ENCODE peak calls at places on chromosomes 11 and 22, in ten cellular contexts. X is heart left ventricle, R is cardiac muscle cell, D is fibroblast of pulmonary artery, T is stomach, H is MM.1S, O is HFF-Myc, M is AG10803, L is colonic mucosa, C is bronchial epithelial cell. Z is an unnamed sample.

GRCh38 chr11:104165014-104165413 is 1.1 kb upstream of the PDGFD start:
- DNase-seq in M (no peak), C (no peak), T (no peak), H (no peak), L (no peak), X (no peak), D (no peak), R (no peak), O (no peak), Z (no peak)

GRCh38 chr11:125376117-125376516 is 119.9 kb downstream of the FEZ1 start:
- DNase-seq in H (peak), R (peak), T (peak), L (no peak), O (no peak), D (peak), C (peak), M (no peak), X (peak), Z (peak)

GRCh38 chr11:68506908-68507307 is 46.4 kb downstream of the PPP6R3 start:
- DNase-seq in M (no peak), X (no peak), D (no peak), R (no peak), T (no peak), O (no peak), H (no peak), C (no peak), L (no peak), Z (no peak)

GRCh38 chr11:45435706-45436105 is 149.6 kb upstream of the SYT13 start:
- DNase-seq in H (no peak), T (no peak), D (no peak), M (no peak), X (no peak), C (no peak), L (no peak), R (no peak), O (no peak), Z (no peak)

GRCh38 chr22:50567721-50568252 is 5.1 kb upstream of the SYCE3 start:
- DNase-seq in X (no peak), D (no peak), O (no peak), T (no peak), C (no peak), H (no peak), L (no peak), M (no peak), R (no peak), Z (no peak)

GRCh38 chr11:6505577-6506240 is 8.6 kb downstream of the DNHD1 start:
- DNase-seq in X (no peak), O (peak), R (peak), M (peak), L (no peak), T (no peak), H (peak), C (peak), D (peak), Z (peak)

GRCh38 chr11:34274712-34275398 is 83.0 kb downstream of the ABTB2 start:
- DNase-seq in M (peak), R (no peak), O (peak), X (peak), D (peak), T (peak), C (peak), L (peak), H (no peak), Z (no peak)

GRCh38 chr22:31618057-31618456 is 44.0 kb downstream of the PISD start:
- DNase-seq in X (no peak), D (no peak), M (no peak), L (peak), R (no peak), T (no peak), C (no peak), O (no peak), H (no peak), Z (no peak)

GRCh38 chr22:16955081-16955480 is 52.9 kb downstream of the GAB4 start:
- DNase-seq in T (no peak), X (no peak), O (no peak), H (no peak), D (no peak), L (no peak), M (no peak), C (no peak), R (no peak), Z (no peak)

GRCh38 chr11:113773092-113773415 is 438 bp downstream of the ZW10 start:
- DNase-seq in H (no peak), O (no peak), R (peak), D (peak), X (no peak), M (peak), T (peak), C (peak), L (peak), Z (no peak)

GRCh38 chr11:60852639-60853468 is 2.9 kb downstream of the PTGDR2 start:
- DNase-seq in R (no peak), O (no peak), D (no peak), H (no peak), M (no peak), L (no peak), X (no peak), C (peak), T (no peak), Z (no peak)

GRCh38 chr11:6735306-6735705 is 36.5 kb downstream of the OR2AG2 start:
- DNase-seq in D (no peak), X (no peak), L (no peak), C (peak), H (no peak), R (no peak), M (no peak), O (peak), T (no peak), Z (no peak)

GRCh38 chr11:27882066-27882697 is 181.9 kb upstream of the BDNF start:
- DNase-seq in O (no peak), C (no peak), T (no peak), H (no peak), D (no peak), R (no peak), X (no peak), M (peak), L (no peak), Z (peak)

GRCh38 chr11:75721852-75722668 is 4.4 kb downstream of the MOGAT2 start:
- DNase-seq in R (no peak), X (no peak), L (peak), C (no peak), H (no peak), D (no peak), T (no peak), M (no peak), O (no peak), Z (no peak)

GRCh38 chr22:18091478-18091877 is 13.7 kb downstream of the PEX26 start:
- DNase-seq in L (no peak), X (no peak), H (peak), C (no peak), O (no peak), R (no peak), T (no peak), D (no peak), M (no peak), Z (peak)
- H3K4me3 ChIP-seq in L (peak), X (peak), H (peak), C (no peak), O (no peak), R (no peak), T (peak), D (peak), M (peak), Z (peak)

GRCh38 chr11:119726150-119726553 is 2.8 kb downstream of the NECTIN1 start:
- DNase-seq in D (no peak), C (no peak), H (no peak), X (no peak), R (no peak), T (no peak), O (no peak), L (no peak), M (no peak), Z (no peak)

GRCh38 chr11:119728651-119729580 is at the start of gene NECTIN1:
- DNase-seq in T (peak), M (peak), O (peak), L (peak), X (peak), H (peak), C (peak), D (peak), R (peak), Z (peak)

GRCh38 chr11:119728226-119728626 is 774 bp downstream of the NECTIN1 start:
- DNase-seq in C (no peak), H (peak), D (peak), L (peak), M (no peak), T (no peak), R (peak), O (no peak), X (no peak), Z (no peak)

GRCh38 chr11:119726585-119727522 is 2.1 kb downstream of the NECTIN1 start:
- DNase-seq in C (no peak), O (no peak), T (no peak), D (no peak), R (no peak), H (no peak), M (no peak), X (no peak), L (no peak), Z (no peak)

GRCh38 chr11:119727523-119728081 is 1.4 kb downstream of the NECTIN1 start:
- DNase-seq in D (no peak), T (peak), L (peak), H (peak), C (no peak), X (peak), O (no peak), R (peak), M (no peak), Z (peak)
- TF ChIP-seq CTCF in D (no peak), T (no peak), L (no peak), H (peak), C (peak), X (peak), O (peak), R (peak), M (no peak), Z (peak)

DNA sequence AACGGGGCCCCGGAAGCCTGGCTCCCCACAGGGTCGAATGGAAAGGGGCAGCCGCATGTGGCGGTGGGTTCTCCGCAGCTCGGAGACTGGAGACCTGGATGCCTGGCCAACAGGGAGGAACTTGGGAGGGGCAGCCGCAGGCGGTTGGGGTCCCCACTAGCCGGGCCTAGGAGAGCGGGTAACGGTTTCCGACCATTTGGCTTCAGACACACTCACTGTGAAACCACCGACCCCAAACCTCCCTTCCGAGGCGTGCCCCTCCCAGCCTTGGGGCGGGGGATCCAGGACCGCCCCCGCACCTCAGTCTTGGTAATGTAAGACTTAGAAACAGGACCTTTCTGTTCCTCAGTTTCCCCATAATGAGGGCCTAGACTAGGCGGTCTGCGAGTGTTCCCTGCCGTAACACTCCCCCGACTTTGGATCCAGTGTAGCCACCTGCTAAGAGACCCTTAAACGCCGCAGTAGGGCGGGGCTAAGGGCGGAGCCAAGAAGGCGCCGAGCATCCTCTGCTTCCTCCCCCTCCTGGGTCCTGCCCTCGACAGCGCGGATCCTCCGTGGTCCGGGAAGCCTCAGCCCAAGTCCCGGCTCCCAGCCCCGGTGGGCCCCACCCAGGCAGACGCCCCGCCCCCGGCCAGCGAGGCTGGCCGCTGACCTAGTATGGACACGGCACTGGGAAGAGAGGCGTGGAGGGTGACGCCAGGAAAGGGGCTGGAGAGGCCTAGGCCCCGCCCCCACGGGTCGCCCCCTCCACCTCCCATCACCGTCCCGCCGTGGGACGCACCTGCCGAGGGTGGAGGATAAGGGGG is 1.8 kb upstream of the RASGRP2 start:
- DNase-seq in D (peak), O (no peak), L (peak), R (peak), X (peak), C (no peak), T (peak), M (peak), H (no peak), Z (peak)
- H3K4me3 ChIP-seq in D (peak), O (peak), L (peak), R (peak), X (peak), C (no peak), T (peak), M (peak), H (peak), Z (peak)

DNA sequence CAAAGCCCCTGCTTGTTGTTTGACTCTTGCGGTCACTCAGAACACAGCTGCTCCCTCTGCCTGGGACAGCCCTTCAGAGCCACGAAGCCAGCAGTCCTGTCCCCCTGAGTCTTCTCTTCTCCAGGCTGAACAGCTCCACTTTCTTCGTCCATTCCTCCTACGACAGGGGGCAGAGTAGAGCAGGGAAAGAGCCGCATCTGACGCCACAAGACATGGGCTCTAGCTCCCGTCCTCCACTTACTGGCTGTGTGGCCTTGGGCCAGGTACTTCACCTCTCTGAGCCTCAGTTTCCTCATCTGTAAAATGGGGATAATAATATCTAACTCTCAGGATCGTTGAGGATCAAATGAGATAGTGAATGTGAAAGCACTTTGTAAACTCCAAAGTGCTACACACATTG is 29.9 kb downstream of the CHRDL2 start:
- DNase-seq in H (peak), O (no peak), M (no peak), T (no peak), L (no peak), D (no peak), C (no peak), R (no peak), X (no peak), Z (peak)
- TF ChIP-seq CTCF in H (peak), O (peak), M (peak), T (no peak), L (no peak), D (peak), C (peak), R (peak), X (no peak), Z (peak)

DNA sequence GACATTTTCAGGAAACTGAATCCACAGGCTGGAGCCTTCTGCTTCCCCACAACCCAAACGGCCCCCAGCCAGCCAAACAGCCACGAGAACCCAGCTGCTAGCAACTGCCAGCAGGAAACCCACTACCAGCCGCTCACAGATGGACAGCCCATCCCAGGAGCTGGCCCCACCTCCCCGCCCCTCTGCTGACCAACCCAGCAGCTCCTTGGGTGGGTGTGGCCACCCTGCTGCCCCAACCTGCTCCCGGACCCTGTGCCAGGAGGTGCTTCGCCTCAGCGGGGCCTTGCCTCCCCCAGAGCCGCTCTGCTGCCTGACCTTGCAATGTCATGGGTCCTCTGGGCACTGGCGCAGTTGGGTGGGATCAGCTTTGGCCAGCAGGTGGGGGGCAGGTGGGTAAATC is 8.2 kb upstream of the CCDC188 start:
- DNase-seq in C (no peak), X (no peak), D (no peak), T (no peak), L (no peak), H (no peak), M (no peak), R (peak), O (no peak), Z (no peak)
- H3K4me3 ChIP-seq in C (no peak), X (no peak), D (no peak), T (no peak), L (no peak), H (no peak), M (no peak), R (no peak), O (no peak), Z (no peak)

Z was measured in GM12865.